ENCODE peak calls at places on chromosomes 3 and 15, in four cellular contexts. C is KBM-7, M is NCI-H446, K is HepG2. D is an unnamed sample.

GRCh38 chr15:75049392-75049791 is 26.0 kb downstream of the PPCDC start:
- DNase-seq in M (peak), K (no peak), C (no peak), D (no peak)

GRCh38 chr3:23217872-23218554 is 14.9 kb downstream of the UBE2E2 start:
- DNase-seq in C (no peak), M (no peak), K (no peak), D (no peak)

GRCh38 chr15:60079210-60079609 is 75.1 kb downstream of the FOXB1 start:
- DNase-seq in K (no peak), C (no peak), M (no peak), D (no peak)

GRCh38 chr15:49978171-49978570 is 140.9 kb downstream of the ATP8B4 start:
- DNase-seq in M (no peak), C (no peak), K (no peak), D (no peak)

GRCh38 chr3:194407423-194407822 is 8.4 kb upstream of the GP5 start:
- DNase-seq in C (no peak), K (peak), M (no peak), D (no peak)

GRCh38 chr3:36211656-36211999 is 168.7 kb upstream of the STAC start:
- DNase-seq in K (no peak), M (no peak), C (no peak), D (no peak)

GRCh38 chr15:35121611-35122359 is 36.7 kb upstream of the NANOGP8 start:
- DNase-seq in K (no peak), M (no peak), C (no peak), D (no peak)

GRCh38 chr3:172313671-172314070 is 134.6 kb downstream of the GHSR start:
- DNase-seq in M (peak), C (no peak), K (no peak), D (no peak)

GRCh38 chr3:139523166-139523565 is 16.4 kb downstream of the RBP1 start:
- DNase-seq in M (no peak), C (no peak), K (no peak), D (no peak)

GRCh38 chr3:50323092-50323600 is 601 bp upstream of the HYAL2 start:
- DNase-seq in C (no peak), M (no peak), K (no peak), D (no peak)

GRCh38 chr3:53844262-53845102 is 1.7 kb downstream of the CHDH start:
- DNase-seq in K (peak), M (no peak), C (no peak), D (no peak)

GRCh38 chr15:51499379-51499976 is 123.1 kb downstream of the DMXL2 start:
- DNase-seq in C (peak), K (peak), M (peak), D (peak)

GRCh38 chr3:147407107-147407494 is 758 bp upstream of the ZIC4 start:
- DNase-seq in K (no peak), C (no peak), M (no peak), D (no peak)

GRCh38 chr3:182389041-182389815 is 404.1 kb upstream of the ATP11B start:
- DNase-seq in M (no peak), C (no peak), K (no peak), D (peak)

GRCh38 chr3:152910211-152910610 is 75.3 kb downstream of the P2RY1 start:
- DNase-seq in C (peak), M (no peak), K (peak), D (no peak)

GRCh38 chr3:2657971-2658370 is 452.2 kb downstream of the IL5RA start:
- DNase-seq in K (no peak), C (no peak), M (no peak), D (no peak)

GRCh38 chr3:169241928-169242751 is 421.4 kb downstream of the MECOM start:
- DNase-seq in K (no peak), M (no peak), C (no peak), D (peak)

GRCh38 chr3:172701758-172702157 is 9.1 kb downstream of the NCEH1 start:
- DNase-seq in M (no peak), C (no peak), K (peak), D (no peak)

GRCh38 chr3:142999881-143000280 is 1.5 kb upstream of the U2SURP start:
- DNase-seq in C (peak), M (no peak), K (no peak), D (no peak)

GRCh38 chr3:30610702-30611410 is 4.5 kb downstream of the TGFBR2 start:
- DNase-seq in M (no peak), C (no peak), K (no peak), D (no peak)

GRCh38 chr3:172341482-172342059 is 106.7 kb downstream of the GHSR start:
- DNase-seq in C (peak), K (peak), M (peak), D (peak)

GRCh38 chr15:36428102-36428845 is 151.2 kb upstream of the CDIN1 start:
- DNase-seq in C (no peak), M (peak), K (peak), D (no peak)

GRCh38 chr15:58433597-58434333 is 2.0 kb downstream of the LIPC start:
- DNase-seq in C (no peak), M (peak), K (no peak), D (no peak)

GRCh38 chr3:182740710-182741109 is 52.6 kb upstream of the ATP11B start:
- DNase-seq in C (peak), M (no peak), K (no peak), D (no peak)

GRCh38 chr15:29774900-29775299 is 47.4 kb downstream of the TJP1 start:
- DNase-seq in K (peak), M (no peak), C (no peak), D (no peak)

GRCh38 chr3:57709559-57709958 is 16.7 kb upstream of the DENND6A start:
- DNase-seq in C (no peak), K (no peak), M (no peak), D (no peak)

GRCh38 chr3:45442679-45443214 is 54.4 kb downstream of the LARS2 start:
- DNase-seq in K (no peak), C (no peak), M (peak), D (no peak)

GRCh38 chr3:144859057-144859626 is 887.5 kb downstream of the DIPK2A start:
- DNase-seq in K (no peak), C (no peak), M (no peak), D (no peak)

GRCh38 chr15:48766196-48766595 is 44.7 kb downstream of the CEP152 start:
- DNase-seq in C (no peak), K (no peak), M (no peak), D (no peak)

GRCh38 chr3:106820726-106821362 is 556.4 kb upstream of the CCDC54 start:
- DNase-seq in M (peak), K (no peak), C (no peak), D (no peak)

GRCh38 chr3:194971009-194971408 is 285.3 kb downstream of the FAM43A start:
- DNase-seq in C (no peak), M (no peak), K (no peak), D (no peak)

GRCh38 chr3:10951295-10951926 is 41.1 kb upstream of the SLC6A1 start:
- DNase-seq in M (no peak), C (no peak), K (no peak), D (no peak)

GRCh38 chr3:177538064-177538742 is 340.9 kb upstream of the TBL1XR1 start:
- DNase-seq in C (no peak), K (no peak), M (no peak), D (no peak)